ENCODE peak calls at places on chromosome 22, in eight cellular contexts. One of them, this sample, is unnamed.

GRCh38 chr22:49855491-49855911 is 1.9 kb downstream of the ZBED4 start:
- DNase-seq in tibial nerve: no peak
- DNase-seq in kidney: no peak
- DNase-seq in dorsolateral prefrontal cortex: no peak
- DNase-seq in GM12878: no peak
- DNase-seq in colonic mucosa: peak
- DNase-seq in transverse colon: peak
- DNase-seq in AG04449: no peak
- DNase-seq in this sample: no peak

GRCh38 chr22:50085211-50085999 is at the start of gene MLC1:
- DNase-seq in colonic mucosa: no peak
- DNase-seq in dorsolateral prefrontal cortex: peak
- DNase-seq in tibial nerve: no peak
- DNase-seq in GM12878: no peak
- DNase-seq in AG04449: no peak
- DNase-seq in transverse colon: no peak
- DNase-seq in kidney: peak
- DNase-seq in this sample: no peak

GRCh38 chr22:28986366-28986765 is 75.3 kb downstream of the C22orf31 start:
- DNase-seq in GM12878: no peak
- DNase-seq in transverse colon: no peak
- DNase-seq in AG04449: no peak
- DNase-seq in dorsolateral prefrontal cortex: no peak
- DNase-seq in colonic mucosa: no peak
- DNase-seq in kidney: no peak
- DNase-seq in tibial nerve: no peak
- DNase-seq in this sample: no peak

GRCh38 chr22:29106839-29107238 is 34.0 kb downstream of the KREMEN1 start:
- DNase-seq in colonic mucosa: no peak
- DNase-seq in AG04449: no peak
- DNase-seq in GM12878: no peak
- DNase-seq in transverse colon: no peak
- DNase-seq in tibial nerve: no peak
- DNase-seq in kidney: no peak
- DNase-seq in dorsolateral prefrontal cortex: no peak
- DNase-seq in this sample: no peak

GRCh38 chr22:49123621-49124192 is 704.0 kb downstream of the BRD1 start:
- DNase-seq in colonic mucosa: no peak
- DNase-seq in AG04449: no peak
- DNase-seq in GM12878: no peak
- DNase-seq in transverse colon: no peak
- DNase-seq in tibial nerve: no peak
- DNase-seq in kidney: no peak
- DNase-seq in dorsolateral prefrontal cortex: no peak
- DNase-seq in this sample: no peak

GRCh38 chr22:33869946-33870345 is 50.3 kb downstream of the LARGE1 start:
- DNase-seq in AG04449: no peak
- DNase-seq in dorsolateral prefrontal cortex: no peak
- DNase-seq in transverse colon: no peak
- DNase-seq in kidney: no peak
- DNase-seq in GM12878: no peak
- DNase-seq in tibial nerve: no peak
- DNase-seq in colonic mucosa: no peak
- DNase-seq in this sample: no peak

GRCh38 chr22:25656724-25657123 is 85.3 kb upstream of the MYO18B start:
- DNase-seq in colonic mucosa: no peak
- DNase-seq in dorsolateral prefrontal cortex: no peak
- DNase-seq in GM12878: peak
- DNase-seq in kidney: no peak
- DNase-seq in AG04449: no peak
- DNase-seq in transverse colon: no peak
- DNase-seq in tibial nerve: no peak
- DNase-seq in this sample: peak

GRCh38 chr22:49008682-49009235 is 818.9 kb downstream of the BRD1 start:
- DNase-seq in GM12878: no peak
- DNase-seq in AG04449: no peak
- DNase-seq in kidney: peak
- DNase-seq in transverse colon: no peak
- DNase-seq in dorsolateral prefrontal cortex: no peak
- DNase-seq in tibial nerve: peak
- DNase-seq in colonic mucosa: peak
- DNase-seq in this sample: no peak

GRCh38 chr22:35413624-35414023 is 13.7 kb downstream of the MCM5 start:
- DNase-seq in AG04449: no peak
- DNase-seq in transverse colon: no peak
- DNase-seq in GM12878: no peak
- DNase-seq in tibial nerve: no peak
- DNase-seq in dorsolateral prefrontal cortex: no peak
- DNase-seq in colonic mucosa: no peak
- DNase-seq in kidney: no peak
- DNase-seq in this sample: no peak

GRCh38 chr22:18968011-18968749 is 32.1 kb upstream of the PRODH start:
- DNase-seq in tibial nerve: no peak
- DNase-seq in kidney: peak
- DNase-seq in dorsolateral prefrontal cortex: no peak
- DNase-seq in transverse colon: no peak
- DNase-seq in AG04449: no peak
- DNase-seq in GM12878: no peak
- DNase-seq in colonic mucosa: no peak
- DNase-seq in this sample: no peak

GRCh38 chr22:29385748-29386147 is 2.6 kb downstream of the AP1B1 start:
- DNase-seq in dorsolateral prefrontal cortex: no peak
- DNase-seq in kidney: no peak
- DNase-seq in tibial nerve: no peak
- DNase-seq in transverse colon: peak
- DNase-seq in GM12878: peak
- DNase-seq in colonic mucosa: no peak
- DNase-seq in AG04449: no peak
- DNase-seq in this sample: peak

GRCh38 chr22:32233091-32233490 is 22.1 kb downstream of the SLC5A4 start:
- DNase-seq in GM12878: no peak
- DNase-seq in dorsolateral prefrontal cortex: no peak
- DNase-seq in kidney: no peak
- DNase-seq in AG04449: no peak
- DNase-seq in tibial nerve: no peak
- DNase-seq in transverse colon: no peak
- DNase-seq in colonic mucosa: no peak
- DNase-seq in this sample: no peak

GRCh38 chr22:19166421-19166820 is 12.1 kb downstream of the SLC25A1 start:
- DNase-seq in transverse colon: no peak
- DNase-seq in colonic mucosa: no peak
- DNase-seq in AG04449: no peak
- DNase-seq in dorsolateral prefrontal cortex: no peak
- DNase-seq in kidney: no peak
- DNase-seq in tibial nerve: no peak
- DNase-seq in GM12878: no peak
- DNase-seq in this sample: no peak

GRCh38 chr22:25759825-25760231 is 17.8 kb downstream of the MYO18B start:
- DNase-seq in transverse colon: no peak
- DNase-seq in AG04449: peak
- DNase-seq in GM12878: no peak
- DNase-seq in dorsolateral prefrontal cortex: no peak
- DNase-seq in tibial nerve: no peak
- DNase-seq in colonic mucosa: no peak
- DNase-seq in kidney: no peak
- DNase-seq in this sample: no peak

GRCh38 chr22:17559188-17559587 is 4.1 kb upstream of the SLC25A18 start:
- DNase-seq in tibial nerve: no peak
- DNase-seq in GM12878: no peak
- DNase-seq in colonic mucosa: no peak
- DNase-seq in AG04449: no peak
- DNase-seq in kidney: no peak
- DNase-seq in dorsolateral prefrontal cortex: no peak
- DNase-seq in transverse colon: no peak
- DNase-seq in this sample: no peak

GRCh38 chr22:17566776-17567175 is 3.5 kb downstream of the SLC25A18 start:
- DNase-seq in tibial nerve: no peak
- DNase-seq in dorsolateral prefrontal cortex: no peak
- DNase-seq in GM12878: no peak
- DNase-seq in kidney: peak
- DNase-seq in AG04449: no peak
- DNase-seq in colonic mucosa: no peak
- DNase-seq in transverse colon: no peak
- DNase-seq in this sample: no peak

GRCh38 chr22:17563936-17564391 is 666 bp downstream of the SLC25A18 start:
- DNase-seq in transverse colon: peak
- DNase-seq in tibial nerve: no peak
- DNase-seq in dorsolateral prefrontal cortex: no peak
- DNase-seq in kidney: peak
- DNase-seq in colonic mucosa: no peak
- DNase-seq in AG04449: no peak
- DNase-seq in GM12878: no peak
- DNase-seq in this sample: no peak

GRCh38 chr22:17565986-17566687 is 2.8 kb downstream of the SLC25A18 start:
- DNase-seq in dorsolateral prefrontal cortex: no peak
- DNase-seq in AG04449: no peak
- DNase-seq in GM12878: no peak
- DNase-seq in colonic mucosa: no peak
- DNase-seq in tibial nerve: no peak
- DNase-seq in kidney: no peak
- DNase-seq in transverse colon: no peak
- DNase-seq in this sample: no peak

GRCh38 chr22:17562906-17563870 is at the start of gene SLC25A18:
- DNase-seq in dorsolateral prefrontal cortex: no peak
- DNase-seq in colonic mucosa: no peak
- DNase-seq in GM12878: no peak
- DNase-seq in AG04449: no peak
- DNase-seq in kidney: peak
- DNase-seq in transverse colon: peak
- DNase-seq in tibial nerve: no peak
- DNase-seq in this sample: no peak
- TF ChIP-seq CTCF in dorsolateral prefrontal cortex: peak
- TF ChIP-seq CTCF in colonic mucosa: no peak
- TF ChIP-seq CTCF in GM12878: no peak
- TF ChIP-seq CTCF in AG04449: no peak
- TF ChIP-seq CTCF in kidney: no peak
- TF ChIP-seq CTCF in transverse colon: no peak
- TF ChIP-seq CTCF in tibial nerve: peak
- TF ChIP-seq CTCF in this sample: no peak

DNA sequence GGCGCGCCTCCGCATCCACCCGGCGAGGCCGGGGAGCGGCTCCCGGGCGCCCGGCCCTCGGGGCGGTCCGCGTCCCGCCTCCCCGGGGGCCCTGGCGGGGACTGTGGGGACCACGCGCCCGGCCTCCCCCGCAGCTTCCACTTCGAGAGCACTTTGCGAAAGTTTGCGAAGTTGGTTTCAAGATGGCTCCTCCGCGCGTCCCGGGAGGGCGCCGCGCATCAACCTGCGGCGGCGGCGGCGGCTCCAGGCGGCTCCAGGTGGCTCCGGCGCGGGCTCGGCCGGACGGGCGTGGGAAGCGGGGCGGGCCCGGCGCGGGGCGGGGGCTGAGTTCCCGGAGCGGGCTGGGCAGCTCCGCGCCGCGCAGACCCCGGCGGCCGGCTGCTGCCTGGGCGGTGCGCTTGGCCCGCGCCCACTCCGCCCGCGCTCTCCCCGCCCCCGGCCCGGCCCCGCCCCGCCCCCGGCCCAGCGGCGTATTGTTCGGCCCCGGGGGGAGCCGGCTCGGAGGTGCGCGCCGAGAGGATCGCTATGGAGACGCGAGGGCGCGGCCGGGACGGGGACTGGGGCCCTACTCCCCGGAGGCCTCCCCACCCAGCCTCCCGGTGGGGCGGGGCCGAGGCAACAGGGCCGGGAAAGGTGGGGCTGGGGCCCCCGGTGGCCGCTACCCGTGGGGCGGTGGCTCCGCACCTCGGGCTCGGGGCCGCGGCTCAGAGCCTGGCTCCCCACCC is at the start of gene CELSR1:
- DNase-seq in kidney: peak
- DNase-seq in colonic mucosa: peak
- DNase-seq in AG04449: no peak
- DNase-seq in dorsolateral prefrontal cortex: no peak
- DNase-seq in GM12878: no peak
- DNase-seq in transverse colon: peak
- DNase-seq in tibial nerve: no peak
- DNase-seq in this sample: no peak
- H3K4me3 ChIP-seq in kidney: peak
- H3K4me3 ChIP-seq in colonic mucosa: peak
- H3K4me3 ChIP-seq in AG04449: peak
- H3K4me3 ChIP-seq in dorsolateral prefrontal cortex: no peak
- H3K4me3 ChIP-seq in GM12878: no peak
- H3K4me3 ChIP-seq in transverse colon: peak
- H3K4me3 ChIP-seq in tibial nerve: no peak
- H3K4me3 ChIP-seq in this sample: peak

DNA sequence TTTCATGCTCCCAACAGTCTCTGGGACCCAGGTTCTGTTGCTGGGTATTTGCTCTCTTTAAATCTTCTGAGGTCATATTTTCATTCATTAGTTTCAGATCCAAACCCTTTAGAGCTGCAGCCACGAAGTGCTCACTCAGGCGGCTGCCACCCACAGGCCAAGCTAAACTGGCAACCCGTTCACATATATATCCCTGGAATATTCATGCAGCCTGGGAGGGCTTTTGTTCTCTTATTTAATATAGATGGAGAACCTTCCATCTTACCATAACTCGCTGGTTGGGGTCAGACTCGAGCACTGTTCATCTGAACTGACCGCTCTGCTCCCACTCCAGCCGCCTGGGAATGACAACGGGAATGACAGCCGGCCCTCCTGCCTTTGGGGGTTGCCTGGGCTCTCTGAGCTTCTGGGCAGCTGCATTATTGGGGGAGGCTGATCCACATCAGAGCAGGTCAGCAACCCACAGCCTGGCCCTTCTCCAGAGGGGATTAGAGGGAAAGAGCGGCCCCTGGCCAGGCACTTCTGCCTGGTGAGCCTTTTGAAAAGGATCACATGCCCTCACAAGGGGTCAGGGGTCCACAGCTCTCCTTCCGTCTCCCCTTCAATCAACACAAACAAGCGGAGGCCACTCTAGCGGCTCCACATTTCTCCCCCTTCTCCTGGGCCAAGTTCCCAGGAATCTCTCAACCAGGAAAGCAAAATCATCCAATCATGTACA is 11.9 kb downstream of the TMEM184B start:
- DNase-seq in kidney: no peak
- DNase-seq in GM12878: no peak
- DNase-seq in dorsolateral prefrontal cortex: no peak
- DNase-seq in AG04449: no peak
- DNase-seq in transverse colon: no peak
- DNase-seq in tibial nerve: no peak
- DNase-seq in colonic mucosa: no peak
- DNase-seq in this sample: no peak
- TF ChIP-seq CTCF in kidney: no peak
- TF ChIP-seq CTCF in GM12878: peak
- TF ChIP-seq CTCF in dorsolateral prefrontal cortex: peak
- TF ChIP-seq CTCF in AG04449: peak
- TF ChIP-seq CTCF in transverse colon: peak
- TF ChIP-seq CTCF in tibial nerve: no peak
- TF ChIP-seq CTCF in colonic mucosa: no peak
- TF ChIP-seq CTCF in this sample: peak

DNA sequence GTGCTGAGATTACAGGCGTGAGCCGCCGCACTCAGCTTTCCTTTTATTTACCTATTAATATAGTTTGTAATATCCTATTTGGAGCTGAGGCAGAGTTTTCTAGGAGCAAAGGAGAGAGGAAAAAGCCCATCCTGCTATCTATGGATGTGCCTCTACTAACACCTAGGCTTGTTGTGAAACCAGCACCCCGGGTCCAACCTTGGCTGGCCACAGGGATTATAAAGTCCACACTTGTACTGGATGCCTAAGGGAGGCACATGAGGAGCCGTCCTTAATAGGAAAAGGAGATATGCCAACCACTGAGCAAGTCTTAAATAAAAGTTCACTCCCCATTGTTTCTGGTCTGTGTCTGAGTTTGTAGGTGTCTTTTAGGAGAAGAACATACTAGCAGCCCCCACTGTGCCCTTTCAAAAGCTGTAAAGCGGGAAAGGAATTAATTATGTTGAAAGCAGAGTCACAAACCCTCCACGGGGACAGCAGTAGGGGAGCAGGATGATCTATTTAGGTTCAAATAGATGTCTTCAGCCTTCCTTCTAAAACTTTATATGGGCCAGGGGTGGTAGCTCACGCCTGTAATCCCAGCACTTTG is 29.3 kb downstream of the RRP7A start:
- DNase-seq in AG04449: no peak
- DNase-seq in dorsolateral prefrontal cortex: no peak
- DNase-seq in colonic mucosa: no peak
- DNase-seq in tibial nerve: no peak
- DNase-seq in kidney: no peak
- DNase-seq in GM12878: no peak
- DNase-seq in transverse colon: no peak
- DNase-seq in this sample: no peak
- H3K4me3 ChIP-seq in AG04449: no peak
- H3K4me3 ChIP-seq in dorsolateral prefrontal cortex: no peak
- H3K4me3 ChIP-seq in colonic mucosa: no peak
- H3K4me3 ChIP-seq in tibial nerve: no peak
- H3K4me3 ChIP-seq in kidney: no peak
- H3K4me3 ChIP-seq in GM12878: no peak
- H3K4me3 ChIP-seq in transverse colon: no peak
- H3K4me3 ChIP-seq in this sample: no peak